ENCODE peak calls at places on chromosomes 4 and X, in eight cellular contexts. H, D, Q, C, M, N, F and Z are unnamed samples.

GRCh38 chrX:131827935-131828334 is 195.2 kb upstream of the STK26 start:
- DNase-seq in H (no peak), D (peak; percentile 26), Q (no peak), C (peak; percentile 33), M (no peak), N (no peak), F (no peak), Z (no peak)

GRCh38 chr4:15164571-15164970 is 162.3 kb downstream of the CPEB2 start:
- DNase-seq in H (no peak), D (no peak), Q (no peak), C (no peak), M (no peak), N (no peak), F (no peak), Z (no peak)

GRCh38 chr4:140427104-140427918 is at the start of gene CLGN:
- DNase-seq in H (peak; percentile 66), D (peak; percentile 95), Q (peak; percentile 57), C (peak; percentile 73), M (peak; percentile 65), N (peak; percentile 57), F (no peak), Z (peak; percentile 24)

GRCh38 chrX:20521245-20521644 is 254.5 kb upstream of the RPS6KA3 start:
- DNase-seq in H (no peak), D (no peak), Q (no peak), C (no peak), M (no peak), N (no peak), F (no peak), Z (no peak)

GRCh38 chrX:133958997-133959688 is 26.3 kb downstream of the GPC3 start:
- DNase-seq in H (no peak), D (no peak), Q (no peak), C (no peak), M (no peak), N (no peak), F (no peak), Z (no peak)

GRCh38 chr4:63529581-63529980 is 879.7 kb downstream of the TECRL start:
- DNase-seq in H (no peak), D (no peak), Q (no peak), C (no peak), M (no peak), N (no peak), F (no peak), Z (no peak)

GRCh38 chrX:130771648-130772312 is 131.2 kb downstream of the ENOX2 start:
- DNase-seq in H (no peak), D (no peak), Q (no peak), C (no peak), M (no peak), N (no peak), F (no peak), Z (no peak)

GRCh38 chr4:38832624-38833528 is 23.7 kb downstream of the TLR6 start:
- DNase-seq in H (no peak), D (no peak), Q (no peak), C (no peak), M (no peak), N (no peak), F (no peak), Z (no peak)

GRCh38 chrX:77527233-77528001 is 80.2 kb downstream of the FGF16 start:
- DNase-seq in H (peak; percentile 26), D (no peak), Q (no peak), C (no peak), M (no peak), N (peak; percentile 16), F (no peak), Z (peak; percentile 0)

GRCh38 chr4:113878718-113879117 is 100.7 kb downstream of the ARSJ start:
- DNase-seq in H (no peak), D (peak; percentile 41), Q (peak; percentile 10), C (no peak), M (no peak), N (no peak), F (no peak), Z (no peak)

GRCh38 chr4:54495091-54495490 is 162.7 kb upstream of the KIT start:
- DNase-seq in H (no peak), D (no peak), Q (no peak), C (no peak), M (no peak), N (no peak), F (no peak), Z (no peak)

GRCh38 chr4:99847362-99847976 is 30.8 kb downstream of the DAPP1 start:
- DNase-seq in H (no peak), D (no peak), Q (no peak), C (peak; percentile 36), M (no peak), N (no peak), F (no peak), Z (no peak)

GRCh38 chr4:3249681-3250437 is 900 bp downstream of the MSANTD1 start:
- DNase-seq in H (no peak), D (no peak), Q (no peak), C (no peak), M (no peak), N (peak; percentile 7), F (no peak), Z (no peak)

GRCh38 chrX:119468930-119469635 is 839 bp downstream of the SLC25A5 start:
- DNase-seq in H (peak; percentile 78), D (peak; percentile 92), Q (peak; percentile 10), C (peak; percentile 85), M (peak; percentile 57), N (peak; percentile 90), F (peak; percentile 65), Z (peak; percentile 15)

GRCh38 chr4:107913283-107913899 is 18.0 kb upstream of the CYP2U1 start:
- DNase-seq in H (peak; percentile 7), D (peak; percentile 48), Q (peak; percentile 37), C (peak; percentile 36), M (peak; percentile 13), N (no peak), F (peak; percentile 1), Z (peak; percentile 13)

GRCh38 chrX:3712870-3713224 is 602 bp downstream of the PRKX start:
- DNase-seq in H (no peak), D (no peak), Q (no peak), C (no peak), M (no peak), N (no peak), F (no peak), Z (no peak)

GRCh38 chr4:94434505-94434904 is 17.2 kb upstream of the PDLIM5 start:
- DNase-seq in H (no peak), D (no peak), Q (no peak), C (no peak), M (no peak), N (no peak), F (no peak), Z (no peak)

GRCh38 chr4:90357117-90357710 is 230.0 kb downstream of the CCSER1 start:
- DNase-seq in H (no peak), D (no peak), Q (no peak), C (peak; percentile 9), M (peak; percentile 9), N (no peak), F (no peak), Z (no peak)

GRCh38 chr4:23856630-23857029 is 33.2 kb downstream of the PPARGC1A start:
- DNase-seq in H (no peak), D (no peak), Q (no peak), C (no peak), M (no peak), N (no peak), F (no peak), Z (peak; percentile 5)

GRCh38 chrX:75303795-75304194 is 29.9 kb downstream of the UPRT start:
- DNase-seq in H (no peak), D (no peak), Q (no peak), C (no peak), M (peak; percentile 12), N (no peak), F (no peak), Z (no peak)

GRCh38 chr4:75494563-75494962 is 19.6 kb downstream of the RCHY1 start:
- DNase-seq in H (no peak), D (no peak), Q (no peak), C (no peak), M (no peak), N (no peak), F (no peak), Z (no peak)

GRCh38 chr4:94621491-94622080 is 136.2 kb upstream of the BMPR1B start:
- DNase-seq in H (no peak), D (peak; percentile 36), Q (no peak), C (peak; percentile 34), M (peak; percentile 21), N (no peak), F (no peak), Z (no peak)

GRCh38 chr4:38782452-38783108 is at the start of gene TLR10:
- DNase-seq in H (peak; percentile 22), D (peak; percentile 44), Q (peak; percentile 12), C (peak; percentile 54), M (peak; percentile 12), N (no peak), F (no peak), Z (no peak)

GRCh38 chr4:120018786-120019185 is 47.9 kb downstream of the MAD2L1 start:
- DNase-seq in H (no peak), D (no peak), Q (no peak), C (no peak), M (no peak), N (no peak), F (no peak), Z (no peak)

GRCh38 chr4:26197018-26197779 is 123.6 kb upstream of the RBPJ start:
- DNase-seq in H (no peak), D (no peak), Q (no peak), C (peak; percentile 64), M (peak; percentile 57), N (peak; percentile 21), F (peak; percentile 40), Z (no peak)

GRCh38 chr4:20778896-20779295 is 78.6 kb downstream of the PACRGL start:
- DNase-seq in H (no peak), D (no peak), Q (no peak), C (no peak), M (no peak), N (no peak), F (no peak), Z (no peak)

GRCh38 chrX:153494541-153495361 is at the start of gene BGN:
- DNase-seq in H (peak; percentile 55), D (peak; percentile 58), Q (no peak), C (no peak), M (peak; percentile 75), N (peak; percentile 42), F (no peak), Z (no peak)

GRCh38 chrX:134569306-134569705 is 89.0 kb downstream of the PLAC1 start:
- DNase-seq in H (no peak), D (no peak), Q (no peak), C (no peak), M (no peak), N (no peak), F (no peak), Z (no peak)

GRCh38 chr4:15238720-15239119 is 189.1 kb upstream of the C1QTNF7 start:
- DNase-seq in H (no peak), D (peak; percentile 39), Q (no peak), C (peak; percentile 55), M (peak; percentile 70), N (no peak), F (no peak), Z (no peak)

GRCh38 chr4:122489061-122489460 is 32.5 kb upstream of the IL2 start:
- DNase-seq in H (no peak), D (no peak), Q (no peak), C (no peak), M (no peak), N (no peak), F (no peak), Z (no peak)